ENCODE peak calls at places on chromosomes 11 and 22, in ten cellular contexts. D is PC-9; J is heart right ventricle; K is lung; O is IMR-90; Z is CD8-positive, alpha-beta T cell; M is endothelial cell of umbilical vein; L is cardiac muscle cell; U is psoas muscle; S is tibial artery. C is an unnamed sample. For H3K4me1 and H3K36me3, the result is how much of the 10 kb centered on the place peaks cover.

GRCh38 chr22:30328466-30329049 is 1.8 kb upstream of the TBC1D10A start:
- DNase-seq in D (no peak), J (no peak), K (no peak), O (no peak), Z (no peak), M (no peak), L (peak), U (no peak), S (no peak), C (no peak)

GRCh38 chr11:8768625-8769333 is 86.2 kb downstream of the RPL27A start:
- DNase-seq in D (peak), J (peak), K (peak), O (peak), Z (no peak), M (no peak), L (no peak), U (no peak), S (peak), C (no peak)

GRCh38 chr11:72738199-72739141 is 13.7 kb downstream of the ARAP1 start:
- DNase-seq in D (peak), J (no peak), K (peak), O (peak), Z (no peak), M (no peak), L (no peak), U (peak), S (no peak), C (no peak)

GRCh38 chr11:61739966-61740365 is 12.5 kb upstream of the MYRF start:
- DNase-seq in D (no peak), J (no peak), K (no peak), O (no peak), Z (no peak), M (no peak), L (no peak), U (no peak), S (no peak), C (no peak)

GRCh38 chr11:66809592-66809991 is 33.6 kb upstream of the RCE1 start:
- DNase-seq in D (no peak), J (no peak), K (no peak), O (no peak), Z (no peak), M (no peak), L (no peak), U (no peak), S (no peak), C (no peak)

GRCh38 chr11:86571273-86571948 is 101.0 kb downstream of the ME3 start:
- DNase-seq in D (no peak), J (no peak), K (no peak), O (no peak), Z (no peak), M (peak), L (peak), U (no peak), S (no peak), C (peak)

GRCh38 chr22:20741634-20742581 is 32.0 kb upstream of the SERPIND1 start:
- DNase-seq in D (peak), J (no peak), K (no peak), O (peak), Z (no peak), M (peak), L (peak), U (no peak), S (no peak), C (no peak)

GRCh38 chr11:72446929-72447753 is 12.8 kb upstream of the CLPB start:
- DNase-seq in D (no peak), J (peak), K (no peak), O (peak), Z (no peak), M (peak), L (peak), U (no peak), S (no peak), C (no peak)

GRCh38 chr22:18035740-18036139 is 11.4 kb upstream of the MICAL3 start:
- DNase-seq in D (peak), J (no peak), K (no peak), O (peak), Z (no peak), M (no peak), L (peak), U (peak), S (peak), C (no peak)

GRCh38 chr11:103709366-103709765 is 327.1 kb upstream of the DDI1 start:
- DNase-seq in D (no peak), J (no peak), K (no peak), O (no peak), Z (no peak), M (no peak), L (no peak), U (no peak), S (no peak), C (no peak)

GRCh38 chr11:119284344-119285157 is 32.4 kb downstream of the MCAM start:
- DNase-seq in D (no peak), J (no peak), K (no peak), O (peak), Z (no peak), M (peak), L (peak), U (no peak), S (no peak), C (no peak)

GRCh38 chr11:125123947-125124633 is 12.7 kb upstream of the TMEM218 start:
- DNase-seq in D (peak), J (peak), K (peak), O (peak), Z (no peak), M (peak), L (peak), U (peak), S (peak), C (no peak)

DNA sequence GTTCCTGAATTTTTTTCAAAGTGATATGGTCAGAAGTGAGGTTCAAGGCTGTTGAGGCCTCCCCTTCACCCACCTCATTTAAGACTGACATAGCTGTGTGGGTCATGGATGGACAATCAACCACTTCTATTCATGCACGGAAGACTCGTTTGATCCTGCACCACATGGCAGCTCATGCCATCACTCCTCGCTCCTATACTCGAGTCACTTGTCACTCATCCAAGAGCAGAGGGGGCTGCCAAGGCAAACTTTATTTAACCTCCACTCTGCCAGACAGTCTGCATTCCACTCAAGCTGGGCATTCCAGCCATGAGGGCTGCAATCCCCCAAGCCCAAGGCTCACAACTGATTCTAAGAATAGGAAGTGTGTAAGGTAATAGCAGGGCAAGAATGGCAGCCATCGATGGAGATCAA is 34.1 kb downstream of the SNX19 start:
- DNase-seq in D (no peak), J (no peak), K (no peak), O (no peak), Z (no peak), M (peak), L (no peak), U (no peak), S (peak), C (no peak)
- H3K4me1 ChIP-seq in D (under half), J (under half), K (under half), O (under half), Z (under half), M (under half), L (under half), U (under half), S (under half), C (under half)

DNA sequence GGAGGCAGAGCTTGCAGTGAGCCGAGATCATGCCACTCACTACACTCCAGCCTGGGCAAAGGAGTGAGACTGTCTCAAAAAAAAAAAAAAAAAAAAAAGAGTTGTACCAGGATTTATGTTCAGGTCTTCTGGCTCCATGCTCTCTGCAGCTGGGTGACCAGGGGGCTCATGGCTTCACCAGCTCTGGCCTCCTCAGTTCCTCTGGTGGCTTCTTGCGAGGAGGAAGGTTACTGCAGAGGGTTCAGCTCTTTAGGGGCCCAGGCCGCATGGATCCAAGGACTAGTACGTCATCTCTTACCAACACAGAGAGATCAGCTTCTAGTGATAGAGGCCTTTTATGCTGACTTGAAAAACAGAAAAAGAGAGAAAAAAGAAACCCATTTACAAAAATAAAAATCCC is 13.5 kb downstream of the ZBTB16 start:
- DNase-seq in D (no peak), J (no peak), K (no peak), O (no peak), Z (no peak), M (no peak), L (no peak), U (peak), S (no peak), C (no peak)
- H3K36me3 ChIP-seq in D (under half), J (under half), K (under half), O (under half), Z (under half), M (under half), L (under half), U (under half), S (half or more), C (half or more)

GRCh38 chr11:114159802-114160588 is 100.5 kb downstream of the ZBTB16 start:
- DNase-seq in D (peak), J (peak), K (peak), O (peak), Z (peak), M (peak), L (peak), U (peak), S (peak), C (peak)

GRCh38 chr11:114160884-114161283 is 101.4 kb downstream of the ZBTB16 start:
- DNase-seq in D (no peak), J (no peak), K (no peak), O (no peak), Z (no peak), M (no peak), L (no peak), U (peak), S (no peak), C (no peak)

GRCh38 chr11:114162719-114163123 is 103.2 kb downstream of the ZBTB16 start:
- DNase-seq in D (no peak), J (peak), K (peak), O (peak), Z (no peak), M (peak), L (peak), U (peak), S (peak), C (peak)

GRCh38 chr11:114163231-114163631 is 103.7 kb downstream of the ZBTB16 start:
- DNase-seq in D (no peak), J (no peak), K (no peak), O (peak), Z (no peak), M (no peak), L (no peak), U (peak), S (peak), C (no peak)

DNA sequence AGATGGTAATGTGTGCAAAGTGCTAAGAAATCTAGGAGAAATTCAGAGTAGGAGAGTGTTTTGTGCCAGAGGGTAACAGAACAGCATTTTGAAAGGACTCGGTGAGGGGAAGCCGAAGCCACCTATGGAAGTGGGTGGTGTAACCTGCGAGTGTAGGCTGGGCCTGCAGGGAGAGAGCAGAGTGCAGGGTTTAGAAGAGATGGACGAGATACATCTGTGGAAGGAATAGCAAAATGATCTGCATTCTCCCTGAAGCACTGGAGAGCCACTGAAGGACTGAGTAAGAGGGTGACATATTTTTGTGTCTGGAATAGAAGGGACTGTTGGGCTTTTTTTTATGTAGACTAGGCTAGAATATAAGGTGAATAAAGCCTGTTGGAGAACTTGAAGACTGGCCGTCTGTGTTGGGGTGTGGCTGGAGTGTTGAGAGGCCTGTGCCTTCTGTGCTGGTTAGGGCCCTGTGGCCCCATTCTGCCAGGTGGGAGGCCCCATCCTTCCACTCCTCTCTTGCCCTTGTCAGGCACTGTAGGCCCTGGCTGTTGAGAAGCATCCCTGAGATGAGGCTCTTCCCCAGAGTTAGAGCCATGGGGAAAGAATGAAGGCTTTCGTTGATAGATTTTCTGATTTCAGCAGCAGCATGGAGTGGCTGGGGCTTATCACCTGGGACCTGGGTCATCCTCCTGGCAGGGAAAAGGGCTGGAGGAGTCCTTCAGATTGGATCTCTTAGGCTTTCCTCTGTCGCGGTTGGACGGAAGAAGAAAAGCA is 102.2 kb downstream of the ZBTB16 start:
- DNase-seq in D (no peak), J (no peak), K (no peak), O (no peak), Z (no peak), M (no peak), L (no peak), U (peak), S (no peak), C (no peak)
- H3K4me1 ChIP-seq in D (under half), J (half or more), K (half or more), O (under half), Z (half or more), M (half or more), L (under half), U (half or more), S (half or more), C (half or more)

GRCh38 chr22:41057076-41057475 is 35.3 kb upstream of the EP300 start:
- DNase-seq in D (no peak), J (no peak), K (no peak), O (no peak), Z (no peak), M (no peak), L (no peak), U (no peak), S (no peak), C (no peak)
- H3K36me3 ChIP-seq in D (under half), J (under half), K (under half), O (under half), Z (under half), M (under half), L (under half), U (under half), S (under half), C (under half)

GRCh38 chr11:111739299-111739698 is 26.9 kb downstream of the PPP2R1B start:
- DNase-seq in D (no peak), J (no peak), K (no peak), O (no peak), Z (no peak), M (no peak), L (no peak), U (no peak), S (no peak), C (no peak)
- H3K4me1 ChIP-seq in D (under half), J (under half), K (under half), O (under half), Z (under half), M (under half), L (under half), U (under half), S (under half), C (under half)

GRCh38 chr11:129905402-129905801 is 10.0 kb upstream of the NFRKB start:
- DNase-seq in D (no peak), J (no peak), K (no peak), O (no peak), Z (no peak), M (no peak), L (no peak), U (no peak), S (no peak), C (no peak)

GRCh38 chr11:129910360-129910759 is 15.0 kb upstream of the NFRKB start:
- DNase-seq in D (no peak), J (no peak), K (no peak), O (no peak), Z (no peak), M (no peak), L (peak), U (no peak), S (no peak), C (no peak)

GRCh38 chr11:129917231-129917630 is 21.9 kb upstream of the NFRKB start:
- DNase-seq in D (no peak), J (no peak), K (no peak), O (peak), Z (no peak), M (no peak), L (no peak), U (no peak), S (no peak), C (no peak)

GRCh38 chr11:129911298-129911697 is 15.9 kb upstream of the NFRKB start:
- DNase-seq in D (no peak), J (no peak), K (no peak), O (peak), Z (no peak), M (peak), L (no peak), U (no peak), S (no peak), C (no peak)
- H3K36me3 ChIP-seq in D (under half), J (half or more), K (under half), O (under half), Z (under half), M (under half), L (under half), U (under half), S (half or more), C (half or more)